ENCODE peak calls at places on chromosomes 16 and 17, in ten cellular contexts. One of them, this sample, is unnamed.

GRCh38 chr17:28344011-28344410 is 8.4 kb downstream of the TNFAIP1 start:
- DNase-seq in renal cortical epithelial cell: no peak
- DNase-seq in neural progenitor cell: no peak
- DNase-seq in HTR-8/SVneo: no peak
- DNase-seq in Ammon's horn: no peak
- DNase-seq in activated naive CD4-positive, alpha-beta T cell treated with anti-CD3 and anti-CD28 coated beads, Interleukin-2, amount 50 U/mL, for 16 hours: no peak
- DNase-seq in lower lobe of right lung: no peak
- DNase-seq in hippocampal formation: no peak
- DNase-seq in brain microvascular endothelial cell: no peak
- DNase-seq in GM04504: no peak
- DNase-seq in this sample: no peak

GRCh38 chr17:19867094-19867653 is 562 bp downstream of the ULK2 start:
- DNase-seq in brain microvascular endothelial cell: peak; percentile 29
- DNase-seq in Ammon's horn: peak; percentile 85
- DNase-seq in lower lobe of right lung: peak; percentile 83
- DNase-seq in neural progenitor cell: peak; percentile 88
- DNase-seq in HTR-8/SVneo: peak; percentile 84
- DNase-seq in hippocampal formation: peak; percentile 68
- DNase-seq in GM04504: peak; percentile 33
- DNase-seq in renal cortical epithelial cell: peak; percentile 22
- DNase-seq in activated naive CD4-positive, alpha-beta T cell treated with anti-CD3 and anti-CD28 coated beads, Interleukin-2, amount 50 U/mL, for 16 hours: peak; percentile 56
- DNase-seq in this sample: peak; percentile 77

GRCh38 chr16:17343028-17343427 is 127.7 kb downstream of the XYLT1 start:
- DNase-seq in Ammon's horn: peak; percentile 48
- DNase-seq in brain microvascular endothelial cell: no peak
- DNase-seq in neural progenitor cell: no peak
- DNase-seq in renal cortical epithelial cell: no peak
- DNase-seq in lower lobe of right lung: no peak
- DNase-seq in HTR-8/SVneo: no peak
- DNase-seq in hippocampal formation: no peak
- DNase-seq in GM04504: no peak
- DNase-seq in activated naive CD4-positive, alpha-beta T cell treated with anti-CD3 and anti-CD28 coated beads, Interleukin-2, amount 50 U/mL, for 16 hours: no peak
- DNase-seq in this sample: no peak

GRCh38 chr17:49739662-49740271 is 24.2 kb downstream of the FAM117A start:
- DNase-seq in Ammon's horn: peak; percentile 31
- DNase-seq in brain microvascular endothelial cell: no peak
- DNase-seq in renal cortical epithelial cell: peak; percentile 25
- DNase-seq in lower lobe of right lung: peak; percentile 87
- DNase-seq in hippocampal formation: no peak
- DNase-seq in GM04504: no peak
- DNase-seq in neural progenitor cell: no peak
- DNase-seq in HTR-8/SVneo: no peak
- DNase-seq in activated naive CD4-positive, alpha-beta T cell treated with anti-CD3 and anti-CD28 coated beads, Interleukin-2, amount 50 U/mL, for 16 hours: peak; percentile 79
- DNase-seq in this sample: no peak

GRCh38 chr16:8919934-8920465 is 37.8 kb downstream of the LITAFD start:
- DNase-seq in Ammon's horn: no peak
- DNase-seq in GM04504: no peak
- DNase-seq in lower lobe of right lung: no peak
- DNase-seq in brain microvascular endothelial cell: no peak
- DNase-seq in renal cortical epithelial cell: no peak
- DNase-seq in neural progenitor cell: no peak
- DNase-seq in HTR-8/SVneo: no peak
- DNase-seq in hippocampal formation: no peak
- DNase-seq in activated naive CD4-positive, alpha-beta T cell treated with anti-CD3 and anti-CD28 coated beads, Interleukin-2, amount 50 U/mL, for 16 hours: no peak
- DNase-seq in this sample: no peak

GRCh38 chr16:53827741-53828140 is 123.8 kb downstream of the FTO start:
- DNase-seq in GM04504: no peak
- DNase-seq in brain microvascular endothelial cell: no peak
- DNase-seq in HTR-8/SVneo: no peak
- DNase-seq in renal cortical epithelial cell: no peak
- DNase-seq in lower lobe of right lung: no peak
- DNase-seq in neural progenitor cell: peak; percentile 91
- DNase-seq in activated naive CD4-positive, alpha-beta T cell treated with anti-CD3 and anti-CD28 coated beads, Interleukin-2, amount 50 U/mL, for 16 hours: no peak
- DNase-seq in hippocampal formation: peak; percentile 52
- DNase-seq in Ammon's horn: peak; percentile 29
- DNase-seq in this sample: no peak

GRCh38 chr16:23999663-24000062 is 163.9 kb downstream of the PRKCB start:
- DNase-seq in activated naive CD4-positive, alpha-beta T cell treated with anti-CD3 and anti-CD28 coated beads, Interleukin-2, amount 50 U/mL, for 16 hours: peak; percentile 41
- DNase-seq in lower lobe of right lung: no peak
- DNase-seq in HTR-8/SVneo: no peak
- DNase-seq in renal cortical epithelial cell: no peak
- DNase-seq in hippocampal formation: no peak
- DNase-seq in Ammon's horn: no peak
- DNase-seq in GM04504: no peak
- DNase-seq in neural progenitor cell: no peak
- DNase-seq in brain microvascular endothelial cell: no peak
- DNase-seq in this sample: no peak

GRCh38 chr17:76864024-76864423 is 4.2 kb upstream of the MGAT5B start:
- DNase-seq in GM04504: no peak
- DNase-seq in HTR-8/SVneo: no peak
- DNase-seq in lower lobe of right lung: no peak
- DNase-seq in renal cortical epithelial cell: no peak
- DNase-seq in hippocampal formation: no peak
- DNase-seq in brain microvascular endothelial cell: no peak
- DNase-seq in activated naive CD4-positive, alpha-beta T cell treated with anti-CD3 and anti-CD28 coated beads, Interleukin-2, amount 50 U/mL, for 16 hours: no peak
- DNase-seq in neural progenitor cell: no peak
- DNase-seq in Ammon's horn: no peak
- DNase-seq in this sample: no peak

GRCh38 chr17:42924891-42925290 is 24.3 kb downstream of the G6PC1 start:
- DNase-seq in GM04504: no peak
- DNase-seq in Ammon's horn: no peak
- DNase-seq in hippocampal formation: no peak
- DNase-seq in HTR-8/SVneo: no peak
- DNase-seq in activated naive CD4-positive, alpha-beta T cell treated with anti-CD3 and anti-CD28 coated beads, Interleukin-2, amount 50 U/mL, for 16 hours: no peak
- DNase-seq in lower lobe of right lung: no peak
- DNase-seq in neural progenitor cell: no peak
- DNase-seq in renal cortical epithelial cell: no peak
- DNase-seq in brain microvascular endothelial cell: no peak
- DNase-seq in this sample: no peak

GRCh38 chr17:80948961-80949450 is 42.6 kb upstream of the CHMP6 start:
- DNase-seq in renal cortical epithelial cell: no peak
- DNase-seq in activated naive CD4-positive, alpha-beta T cell treated with anti-CD3 and anti-CD28 coated beads, Interleukin-2, amount 50 U/mL, for 16 hours: no peak
- DNase-seq in HTR-8/SVneo: no peak
- DNase-seq in hippocampal formation: no peak
- DNase-seq in lower lobe of right lung: peak; percentile 45
- DNase-seq in neural progenitor cell: no peak
- DNase-seq in Ammon's horn: no peak
- DNase-seq in brain microvascular endothelial cell: no peak
- DNase-seq in GM04504: no peak
- DNase-seq in this sample: no peak

GRCh38 chr17:50946891-50947843 is 81.0 kb upstream of the TOB1 start:
- DNase-seq in HTR-8/SVneo: no peak
- DNase-seq in renal cortical epithelial cell: no peak
- DNase-seq in activated naive CD4-positive, alpha-beta T cell treated with anti-CD3 and anti-CD28 coated beads, Interleukin-2, amount 50 U/mL, for 16 hours: no peak
- DNase-seq in neural progenitor cell: no peak
- DNase-seq in lower lobe of right lung: no peak
- DNase-seq in Ammon's horn: no peak
- DNase-seq in GM04504: no peak
- DNase-seq in brain microvascular endothelial cell: no peak
- DNase-seq in hippocampal formation: no peak
- DNase-seq in this sample: no peak

GRCh38 chr16:15811778-15812750 is 44.8 kb downstream of the MYH11 start:
- DNase-seq in Ammon's horn: peak; percentile 4
- DNase-seq in neural progenitor cell: peak; percentile 58
- DNase-seq in activated naive CD4-positive, alpha-beta T cell treated with anti-CD3 and anti-CD28 coated beads, Interleukin-2, amount 50 U/mL, for 16 hours: no peak
- DNase-seq in GM04504: peak; percentile 89
- DNase-seq in brain microvascular endothelial cell: peak; percentile 91
- DNase-seq in renal cortical epithelial cell: peak; percentile 30
- DNase-seq in lower lobe of right lung: no peak
- DNase-seq in HTR-8/SVneo: peak; percentile 37
- DNase-seq in hippocampal formation: no peak
- DNase-seq in this sample: peak; percentile 92

GRCh38 chr17:57726838-57727237 is 18.3 kb downstream of the CCDC182 start:
- DNase-seq in neural progenitor cell: no peak
- DNase-seq in GM04504: no peak
- DNase-seq in hippocampal formation: no peak
- DNase-seq in activated naive CD4-positive, alpha-beta T cell treated with anti-CD3 and anti-CD28 coated beads, Interleukin-2, amount 50 U/mL, for 16 hours: no peak
- DNase-seq in brain microvascular endothelial cell: no peak
- DNase-seq in renal cortical epithelial cell: no peak
- DNase-seq in HTR-8/SVneo: no peak
- DNase-seq in Ammon's horn: no peak
- DNase-seq in lower lobe of right lung: no peak
- DNase-seq in this sample: no peak

GRCh38 chr17:41486316-41486715 is 3.4 kb downstream of the KRT36 start:
- DNase-seq in Ammon's horn: no peak
- DNase-seq in activated naive CD4-positive, alpha-beta T cell treated with anti-CD3 and anti-CD28 coated beads, Interleukin-2, amount 50 U/mL, for 16 hours: no peak
- DNase-seq in HTR-8/SVneo: no peak
- DNase-seq in renal cortical epithelial cell: no peak
- DNase-seq in neural progenitor cell: no peak
- DNase-seq in brain microvascular endothelial cell: no peak
- DNase-seq in hippocampal formation: no peak
- DNase-seq in lower lobe of right lung: no peak
- DNase-seq in GM04504: no peak
- DNase-seq in this sample: no peak

GRCh38 chr17:55238197-55238930 is 26.4 kb upstream of the HLF start:
- DNase-seq in Ammon's horn: peak; percentile 97
- DNase-seq in GM04504: peak; percentile 72
- DNase-seq in hippocampal formation: peak; percentile 97
- DNase-seq in activated naive CD4-positive, alpha-beta T cell treated with anti-CD3 and anti-CD28 coated beads, Interleukin-2, amount 50 U/mL, for 16 hours: peak; percentile 82
- DNase-seq in renal cortical epithelial cell: peak; percentile 82
- DNase-seq in lower lobe of right lung: peak; percentile 90
- DNase-seq in HTR-8/SVneo: peak; percentile 99
- DNase-seq in brain microvascular endothelial cell: peak; percentile 78
- DNase-seq in neural progenitor cell: peak; percentile 96
- DNase-seq in this sample: peak; percentile 99

GRCh38 chr17:48954300-48954755 is 9.7 kb upstream of the SNF8 start:
- DNase-seq in HTR-8/SVneo: peak; percentile 79
- DNase-seq in hippocampal formation: no peak
- DNase-seq in Ammon's horn: no peak
- DNase-seq in GM04504: peak; percentile 35
- DNase-seq in renal cortical epithelial cell: peak; percentile 54
- DNase-seq in brain microvascular endothelial cell: peak; percentile 40
- DNase-seq in activated naive CD4-positive, alpha-beta T cell treated with anti-CD3 and anti-CD28 coated beads, Interleukin-2, amount 50 U/mL, for 16 hours: no peak
- DNase-seq in lower lobe of right lung: no peak
- DNase-seq in neural progenitor cell: peak; percentile 75
- DNase-seq in this sample: peak; percentile 55

GRCh38 chr16:87982491-87983415 is 31.5 kb downstream of the BANP start:
- DNase-seq in neural progenitor cell: no peak
- DNase-seq in GM04504: no peak
- DNase-seq in lower lobe of right lung: no peak
- DNase-seq in hippocampal formation: no peak
- DNase-seq in HTR-8/SVneo: no peak
- DNase-seq in renal cortical epithelial cell: peak; percentile 42
- DNase-seq in brain microvascular endothelial cell: no peak
- DNase-seq in activated naive CD4-positive, alpha-beta T cell treated with anti-CD3 and anti-CD28 coated beads, Interleukin-2, amount 50 U/mL, for 16 hours: no peak
- DNase-seq in Ammon's horn: no peak
- DNase-seq in this sample: no peak

GRCh38 chr16:3467920-3468319 is 24.4 kb downstream of the NAA60 start:
- DNase-seq in hippocampal formation: no peak
- DNase-seq in HTR-8/SVneo: no peak
- DNase-seq in activated naive CD4-positive, alpha-beta T cell treated with anti-CD3 and anti-CD28 coated beads, Interleukin-2, amount 50 U/mL, for 16 hours: no peak
- DNase-seq in Ammon's horn: no peak
- DNase-seq in lower lobe of right lung: no peak
- DNase-seq in neural progenitor cell: no peak
- DNase-seq in renal cortical epithelial cell: peak; percentile 55
- DNase-seq in GM04504: no peak
- DNase-seq in brain microvascular endothelial cell: no peak
- DNase-seq in this sample: no peak

GRCh38 chr16:2856061-2856670 is 1.8 kb downstream of the PRSS22 start:
- DNase-seq in GM04504: no peak
- DNase-seq in activated naive CD4-positive, alpha-beta T cell treated with anti-CD3 and anti-CD28 coated beads, Interleukin-2, amount 50 U/mL, for 16 hours: no peak
- DNase-seq in brain microvascular endothelial cell: no peak
- DNase-seq in Ammon's horn: no peak
- DNase-seq in renal cortical epithelial cell: no peak
- DNase-seq in HTR-8/SVneo: no peak
- DNase-seq in neural progenitor cell: no peak
- DNase-seq in lower lobe of right lung: no peak
- DNase-seq in hippocampal formation: no peak
- DNase-seq in this sample: no peak

GRCh38 chr16:24036614-24037013 is 200.8 kb downstream of the PRKCB start:
- DNase-seq in activated naive CD4-positive, alpha-beta T cell treated with anti-CD3 and anti-CD28 coated beads, Interleukin-2, amount 50 U/mL, for 16 hours: no peak
- DNase-seq in GM04504: peak; percentile 15
- DNase-seq in neural progenitor cell: peak; percentile 61
- DNase-seq in hippocampal formation: peak; percentile 53
- DNase-seq in brain microvascular endothelial cell: peak; percentile 38
- DNase-seq in Ammon's horn: peak; percentile 76
- DNase-seq in renal cortical epithelial cell: peak; percentile 18
- DNase-seq in HTR-8/SVneo: peak; percentile 61
- DNase-seq in lower lobe of right lung: no peak
- DNase-seq in this sample: peak; percentile 78

GRCh38 chr16:24580665-24581064 is 41.3 kb downstream of the RBBP6 start:
- DNase-seq in HTR-8/SVneo: peak; percentile 29
- DNase-seq in Ammon's horn: no peak
- DNase-seq in hippocampal formation: peak; percentile 5
- DNase-seq in renal cortical epithelial cell: peak; percentile 31
- DNase-seq in activated naive CD4-positive, alpha-beta T cell treated with anti-CD3 and anti-CD28 coated beads, Interleukin-2, amount 50 U/mL, for 16 hours: no peak
- DNase-seq in GM04504: peak; percentile 14
- DNase-seq in brain microvascular endothelial cell: no peak
- DNase-seq in neural progenitor cell: no peak
- DNase-seq in lower lobe of right lung: no peak
- DNase-seq in this sample: peak; percentile 57

GRCh38 chr17:48574523-48575065 is 3.6 kb downstream of the HOXB4 start:
- DNase-seq in HTR-8/SVneo: no peak
- DNase-seq in lower lobe of right lung: no peak
- DNase-seq in hippocampal formation: no peak
- DNase-seq in Ammon's horn: no peak
- DNase-seq in brain microvascular endothelial cell: no peak
- DNase-seq in neural progenitor cell: no peak
- DNase-seq in activated naive CD4-positive, alpha-beta T cell treated with anti-CD3 and anti-CD28 coated beads, Interleukin-2, amount 50 U/mL, for 16 hours: no peak
- DNase-seq in renal cortical epithelial cell: no peak
- DNase-seq in GM04504: no peak
- DNase-seq in this sample: no peak

GRCh38 chr17:70171159-70171558 is 1.8 kb downstream of the KCNJ2 start:
- DNase-seq in renal cortical epithelial cell: no peak
- DNase-seq in hippocampal formation: peak; percentile 74
- DNase-seq in brain microvascular endothelial cell: no peak
- DNase-seq in activated naive CD4-positive, alpha-beta T cell treated with anti-CD3 and anti-CD28 coated beads, Interleukin-2, amount 50 U/mL, for 16 hours: no peak
- DNase-seq in HTR-8/SVneo: no peak
- DNase-seq in lower lobe of right lung: no peak
- DNase-seq in neural progenitor cell: no peak
- DNase-seq in Ammon's horn: peak; percentile 61
- DNase-seq in GM04504: no peak
- DNase-seq in this sample: no peak

GRCh38 chr16:88877564-88878289 is 11.3 kb upstream of the PABPN1L start:
- DNase-seq in HTR-8/SVneo: no peak
- DNase-seq in renal cortical epithelial cell: no peak
- DNase-seq in lower lobe of right lung: no peak
- DNase-seq in Ammon's horn: no peak
- DNase-seq in brain microvascular endothelial cell: no peak
- DNase-seq in GM04504: no peak
- DNase-seq in hippocampal formation: no peak
- DNase-seq in activated naive CD4-positive, alpha-beta T cell treated with anti-CD3 and anti-CD28 coated beads, Interleukin-2, amount 50 U/mL, for 16 hours: no peak
- DNase-seq in neural progenitor cell: no peak
- DNase-seq in this sample: no peak

GRCh38 chr17:57534863-57535651 is 210.0 kb downstream of the CCDC182 start:
- DNase-seq in hippocampal formation: no peak
- DNase-seq in brain microvascular endothelial cell: no peak
- DNase-seq in activated naive CD4-positive, alpha-beta T cell treated with anti-CD3 and anti-CD28 coated beads, Interleukin-2, amount 50 U/mL, for 16 hours: no peak
- DNase-seq in Ammon's horn: no peak
- DNase-seq in neural progenitor cell: no peak
- DNase-seq in lower lobe of right lung: no peak
- DNase-seq in GM04504: no peak
- DNase-seq in HTR-8/SVneo: no peak
- DNase-seq in renal cortical epithelial cell: no peak
- DNase-seq in this sample: no peak

GRCh38 chr16:12543700-12544476 is 259.8 kb downstream of the CPPED1 start:
- DNase-seq in Ammon's horn: peak; percentile 50
- DNase-seq in HTR-8/SVneo: no peak
- DNase-seq in lower lobe of right lung: no peak
- DNase-seq in hippocampal formation: no peak
- DNase-seq in activated naive CD4-positive, alpha-beta T cell treated with anti-CD3 and anti-CD28 coated beads, Interleukin-2, amount 50 U/mL, for 16 hours: no peak
- DNase-seq in neural progenitor cell: no peak
- DNase-seq in brain microvascular endothelial cell: no peak
- DNase-seq in GM04504: no peak
- DNase-seq in renal cortical epithelial cell: peak; percentile 55
- DNase-seq in this sample: no peak

GRCh38 chr16:52561910-52562741 is 15.2 kb upstream of the TOX3 start:
- DNase-seq in Ammon's horn: no peak
- DNase-seq in activated naive CD4-positive, alpha-beta T cell treated with anti-CD3 and anti-CD28 coated beads, Interleukin-2, amount 50 U/mL, for 16 hours: no peak
- DNase-seq in hippocampal formation: no peak
- DNase-seq in HTR-8/SVneo: no peak
- DNase-seq in neural progenitor cell: no peak
- DNase-seq in GM04504: no peak
- DNase-seq in brain microvascular endothelial cell: no peak
- DNase-seq in lower lobe of right lung: peak; percentile 54
- DNase-seq in renal cortical epithelial cell: no peak
- DNase-seq in this sample: no peak

GRCh38 chr17:42683407-42684031 is 1.2 kb downstream of the CNTNAP1 start:
- DNase-seq in HTR-8/SVneo: no peak
- DNase-seq in activated naive CD4-positive, alpha-beta T cell treated with anti-CD3 and anti-CD28 coated beads, Interleukin-2, amount 50 U/mL, for 16 hours: no peak
- DNase-seq in Ammon's horn: peak; percentile 45
- DNase-seq in hippocampal formation: peak; percentile 27
- DNase-seq in renal cortical epithelial cell: no peak
- DNase-seq in lower lobe of right lung: peak; percentile 71
- DNase-seq in GM04504: no peak
- DNase-seq in brain microvascular endothelial cell: no peak
- DNase-seq in neural progenitor cell: peak; percentile 58
- DNase-seq in this sample: no peak